ENCODE peak calls at places on chromosomes 4 and X, in seven cellular contexts. One of them, this sample, is unnamed.

GRCh38 chr4:168886361-168886760 is 123.7 kb downstream of the CBR4 start:
- DNase-seq in GM20000: no peak
- DNase-seq in pancreas: no peak
- DNase-seq in brain microvascular endothelial cell: peak
- DNase-seq in AG04449: no peak
- DNase-seq in HL-60: no peak
- DNase-seq in right atrium auricular region: no peak
- DNase-seq in this sample: no peak

GRCh38 chr4:103415801-103416200 is 217.7 kb upstream of the CENPE start:
- DNase-seq in GM20000: no peak
- DNase-seq in pancreas: no peak
- DNase-seq in brain microvascular endothelial cell: no peak
- DNase-seq in AG04449: no peak
- DNase-seq in HL-60: no peak
- DNase-seq in right atrium auricular region: no peak
- DNase-seq in this sample: no peak

GRCh38 chr4:3318561-3319021 is 25.8 kb downstream of the RGS12 start:
- DNase-seq in GM20000: no peak
- DNase-seq in pancreas: no peak
- DNase-seq in brain microvascular endothelial cell: no peak
- DNase-seq in AG04449: no peak
- DNase-seq in HL-60: no peak
- DNase-seq in right atrium auricular region: peak
- DNase-seq in this sample: no peak

GRCh38 chrX:132414404-132414803 is 74.4 kb downstream of the MBNL3 start:
- DNase-seq in GM20000: no peak
- DNase-seq in pancreas: no peak
- DNase-seq in brain microvascular endothelial cell: no peak
- DNase-seq in AG04449: no peak
- DNase-seq in HL-60: no peak
- DNase-seq in right atrium auricular region: no peak
- DNase-seq in this sample: no peak

GRCh38 chr4:106690487-106690886 is 321.9 kb upstream of the GIMD1 start:
- DNase-seq in GM20000: no peak
- DNase-seq in pancreas: no peak
- DNase-seq in brain microvascular endothelial cell: peak
- DNase-seq in AG04449: peak
- DNase-seq in HL-60: peak
- DNase-seq in right atrium auricular region: no peak
- DNase-seq in this sample: no peak

GRCh38 chr4:150305995-150306394 is 227.8 kb downstream of the DCLK2 start:
- DNase-seq in GM20000: no peak
- DNase-seq in pancreas: no peak
- DNase-seq in brain microvascular endothelial cell: peak
- DNase-seq in AG04449: no peak
- DNase-seq in HL-60: no peak
- DNase-seq in right atrium auricular region: no peak
- DNase-seq in this sample: no peak

GRCh38 chr4:2047031-2047660 is 12.0 kb upstream of the NAT8L start:
- DNase-seq in GM20000: no peak
- DNase-seq in pancreas: no peak
- DNase-seq in brain microvascular endothelial cell: no peak
- DNase-seq in AG04449: no peak
- DNase-seq in HL-60: no peak
- DNase-seq in right atrium auricular region: no peak
- DNase-seq in this sample: peak

GRCh38 chrX:74924449-74925209 is 623 bp downstream of the NEXMIF start:
- DNase-seq in GM20000: peak
- DNase-seq in pancreas: peak
- DNase-seq in brain microvascular endothelial cell: peak
- DNase-seq in AG04449: no peak
- DNase-seq in HL-60: peak
- DNase-seq in right atrium auricular region: no peak
- DNase-seq in this sample: peak

GRCh38 chr4:167774646-167775045 is 317.7 kb upstream of the ANXA10 start:
- DNase-seq in GM20000: no peak
- DNase-seq in pancreas: no peak
- DNase-seq in brain microvascular endothelial cell: no peak
- DNase-seq in AG04449: no peak
- DNase-seq in HL-60: no peak
- DNase-seq in right atrium auricular region: no peak
- DNase-seq in this sample: no peak

GRCh38 chr4:89868261-89868660 is 26.4 kb upstream of the MMRN1 start:
- DNase-seq in GM20000: no peak
- DNase-seq in pancreas: no peak
- DNase-seq in brain microvascular endothelial cell: no peak
- DNase-seq in AG04449: no peak
- DNase-seq in HL-60: no peak
- DNase-seq in right atrium auricular region: no peak
- DNase-seq in this sample: no peak

GRCh38 chrX:3990569-3990968 is 277.1 kb upstream of the PRKX start:
- DNase-seq in GM20000: no peak
- DNase-seq in pancreas: no peak
- DNase-seq in brain microvascular endothelial cell: no peak
- DNase-seq in AG04449: no peak
- DNase-seq in HL-60: no peak
- DNase-seq in right atrium auricular region: no peak
- DNase-seq in this sample: no peak

GRCh38 chrX:148049441-148049840 is 68.3 kb downstream of the FMR1NB start:
- DNase-seq in GM20000: peak
- DNase-seq in pancreas: no peak
- DNase-seq in brain microvascular endothelial cell: no peak
- DNase-seq in AG04449: no peak
- DNase-seq in HL-60: no peak
- DNase-seq in right atrium auricular region: no peak
- DNase-seq in this sample: peak

DNA sequence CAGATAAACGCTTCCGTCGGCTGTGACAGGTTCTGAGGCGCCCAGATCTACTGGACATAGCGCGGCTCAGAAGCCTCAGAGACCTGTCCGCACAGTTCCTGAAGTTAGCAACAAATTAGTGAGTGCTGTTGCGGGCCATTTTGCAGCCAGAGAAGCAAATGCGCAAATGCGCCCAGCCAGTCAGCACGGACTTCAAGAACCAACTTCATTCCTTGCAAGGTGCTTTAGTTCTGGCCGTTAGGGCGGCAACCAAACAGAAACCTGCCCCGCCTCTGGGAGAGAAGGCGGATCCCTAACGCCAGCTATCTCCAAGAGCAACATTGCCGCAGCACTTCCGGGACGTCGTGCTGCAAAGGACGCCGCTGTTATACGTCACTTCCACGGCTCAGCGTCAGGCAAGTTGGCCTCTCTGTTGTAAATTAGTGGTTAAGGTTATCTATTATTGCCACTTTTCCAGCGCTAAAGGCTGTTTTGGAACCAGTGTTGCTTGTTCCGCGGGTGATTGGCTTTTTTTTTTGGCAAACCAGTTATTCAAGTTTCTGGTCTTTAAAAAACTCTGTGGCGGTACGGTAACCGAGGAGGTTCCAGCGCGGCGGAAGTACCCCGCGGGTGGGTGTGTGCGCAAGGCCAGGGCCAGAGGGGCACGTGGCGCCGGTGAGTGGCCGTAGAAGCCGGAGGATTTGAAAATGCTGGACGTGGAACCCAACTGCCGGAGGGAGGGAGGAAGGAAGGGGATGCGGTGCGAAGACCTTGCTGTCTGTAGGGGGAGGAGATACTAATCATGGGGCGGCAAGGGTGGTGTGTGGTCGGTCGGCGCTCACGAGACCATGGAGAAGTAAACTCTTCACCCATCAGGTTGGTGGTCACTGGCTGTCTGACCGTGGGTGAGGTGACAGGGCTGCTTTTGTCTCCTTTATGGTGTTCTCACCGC is at the start of gene GAR1:
- DNase-seq in GM20000: peak
- DNase-seq in pancreas: peak
- DNase-seq in brain microvascular endothelial cell: peak
- DNase-seq in AG04449: peak
- DNase-seq in HL-60: peak
- DNase-seq in right atrium auricular region: peak
- DNase-seq in this sample: peak
- TF ChIP-seq CTCF in GM20000: no peak
- TF ChIP-seq CTCF in pancreas: no peak
- TF ChIP-seq CTCF in brain microvascular endothelial cell: no peak
- TF ChIP-seq CTCF in AG04449: no peak
- TF ChIP-seq CTCF in HL-60: no peak
- TF ChIP-seq CTCF in right atrium auricular region: no peak
- TF ChIP-seq CTCF in this sample: no peak

DNA sequence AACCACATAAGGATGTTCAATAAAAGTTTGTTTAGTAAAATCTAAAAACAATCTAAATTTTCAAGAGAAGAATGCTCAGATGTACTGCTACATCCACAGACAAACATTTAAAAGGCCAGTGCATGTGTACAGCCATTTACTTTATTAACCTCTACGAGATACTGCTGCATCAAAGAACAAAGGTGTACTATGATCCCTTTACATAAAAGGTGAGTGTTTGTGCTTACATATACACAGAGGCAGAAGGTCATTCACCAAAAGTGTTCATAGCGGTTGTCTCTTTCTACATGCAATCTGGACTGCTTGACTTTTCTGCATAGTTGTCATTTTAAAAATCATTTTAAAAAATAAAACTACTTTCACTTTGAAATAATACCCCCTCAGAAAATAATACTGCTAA is 81.7 kb downstream of the AFAP1 start:
- DNase-seq in GM20000: no peak
- DNase-seq in pancreas: no peak
- DNase-seq in brain microvascular endothelial cell: no peak
- DNase-seq in AG04449: no peak
- DNase-seq in HL-60: no peak
- DNase-seq in right atrium auricular region: no peak
- DNase-seq in this sample: no peak
- TF ChIP-seq CTCF in GM20000: no peak
- TF ChIP-seq CTCF in pancreas: no peak
- TF ChIP-seq CTCF in brain microvascular endothelial cell: no peak
- TF ChIP-seq CTCF in AG04449: no peak
- TF ChIP-seq CTCF in HL-60: no peak
- TF ChIP-seq CTCF in right atrium auricular region: no peak
- TF ChIP-seq CTCF in this sample: no peak

GRCh38 chrX:70979136-70979762 is 48.4 kb upstream of the SLC7A3 start:
- DNase-seq in GM20000: no peak
- DNase-seq in pancreas: no peak
- DNase-seq in brain microvascular endothelial cell: peak
- DNase-seq in AG04449: peak
- DNase-seq in HL-60: peak
- DNase-seq in right atrium auricular region: no peak
- DNase-seq in this sample: no peak
- TF ChIP-seq CTCF in GM20000: no peak
- TF ChIP-seq CTCF in pancreas: no peak
- TF ChIP-seq CTCF in brain microvascular endothelial cell: peak
- TF ChIP-seq CTCF in AG04449: peak
- TF ChIP-seq CTCF in HL-60: peak
- TF ChIP-seq CTCF in right atrium auricular region: no peak
- TF ChIP-seq CTCF in this sample: no peak

DNA sequence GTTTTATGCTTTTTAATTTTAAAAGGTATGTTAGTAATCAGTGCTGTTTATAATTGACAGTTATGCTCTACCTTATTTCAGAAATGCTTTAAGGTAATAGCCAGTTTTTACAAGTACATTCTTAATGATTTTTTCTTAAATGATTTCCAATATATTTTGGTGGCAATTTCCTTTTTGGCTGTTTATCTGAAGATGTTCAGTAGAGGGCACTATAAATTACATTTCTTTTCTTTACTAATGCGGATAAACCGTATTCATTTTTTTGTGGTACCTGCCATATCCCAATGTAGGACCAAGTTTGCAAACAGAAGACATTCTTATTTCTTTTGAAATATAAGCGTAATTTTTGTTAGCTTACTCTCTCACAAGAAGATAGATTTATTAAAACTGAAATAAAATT is 65.4 kb downstream of the CCKAR start:
- DNase-seq in GM20000: no peak
- DNase-seq in pancreas: no peak
- DNase-seq in brain microvascular endothelial cell: no peak
- DNase-seq in AG04449: no peak
- DNase-seq in HL-60: no peak
- DNase-seq in right atrium auricular region: no peak
- DNase-seq in this sample: no peak
- TF ChIP-seq CTCF in GM20000: no peak
- TF ChIP-seq CTCF in pancreas: no peak
- TF ChIP-seq CTCF in brain microvascular endothelial cell: no peak
- TF ChIP-seq CTCF in AG04449: no peak
- TF ChIP-seq CTCF in HL-60: no peak
- TF ChIP-seq CTCF in right atrium auricular region: no peak
- TF ChIP-seq CTCF in this sample: no peak

GRCh38 chr4:75953509-75953908 is 12.7 kb upstream of the NAAA start:
- DNase-seq in GM20000: no peak
- DNase-seq in pancreas: no peak
- DNase-seq in brain microvascular endothelial cell: no peak
- DNase-seq in AG04449: no peak
- DNase-seq in HL-60: no peak
- DNase-seq in right atrium auricular region: no peak
- DNase-seq in this sample: no peak

GRCh38 chr4:75948822-75949444 is 8.1 kb upstream of the NAAA start:
- DNase-seq in GM20000: peak
- DNase-seq in pancreas: no peak
- DNase-seq in brain microvascular endothelial cell: no peak
- DNase-seq in AG04449: no peak
- DNase-seq in HL-60: no peak
- DNase-seq in right atrium auricular region: no peak
- DNase-seq in this sample: peak

DNA sequence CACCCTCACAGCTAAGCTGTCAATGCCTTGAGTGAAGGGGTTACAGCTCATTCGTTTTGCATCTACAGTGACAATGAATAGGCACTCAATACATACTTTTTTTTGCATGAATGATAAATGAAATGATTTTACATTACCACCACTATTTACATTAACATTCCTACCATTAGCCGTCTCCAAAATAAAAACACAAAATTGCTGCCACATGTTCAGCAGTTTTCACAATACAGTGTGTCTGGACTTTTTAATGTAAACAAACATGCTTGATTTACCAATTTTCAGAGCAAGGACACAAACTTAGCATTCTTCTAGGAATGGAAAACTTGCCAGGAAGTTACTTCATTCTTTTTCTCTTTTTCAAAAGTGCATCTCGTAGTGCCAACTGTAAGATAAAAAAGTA is 9.6 kb upstream of the NAAA start:
- DNase-seq in GM20000: no peak
- DNase-seq in pancreas: no peak
- DNase-seq in brain microvascular endothelial cell: no peak
- DNase-seq in AG04449: no peak
- DNase-seq in HL-60: no peak
- DNase-seq in right atrium auricular region: no peak
- DNase-seq in this sample: no peak
- TF ChIP-seq CTCF in GM20000: no peak
- TF ChIP-seq CTCF in pancreas: no peak
- TF ChIP-seq CTCF in brain microvascular endothelial cell: no peak
- TF ChIP-seq CTCF in AG04449: no peak
- TF ChIP-seq CTCF in HL-60: no peak
- TF ChIP-seq CTCF in right atrium auricular region: no peak
- TF ChIP-seq CTCF in this sample: no peak

DNA sequence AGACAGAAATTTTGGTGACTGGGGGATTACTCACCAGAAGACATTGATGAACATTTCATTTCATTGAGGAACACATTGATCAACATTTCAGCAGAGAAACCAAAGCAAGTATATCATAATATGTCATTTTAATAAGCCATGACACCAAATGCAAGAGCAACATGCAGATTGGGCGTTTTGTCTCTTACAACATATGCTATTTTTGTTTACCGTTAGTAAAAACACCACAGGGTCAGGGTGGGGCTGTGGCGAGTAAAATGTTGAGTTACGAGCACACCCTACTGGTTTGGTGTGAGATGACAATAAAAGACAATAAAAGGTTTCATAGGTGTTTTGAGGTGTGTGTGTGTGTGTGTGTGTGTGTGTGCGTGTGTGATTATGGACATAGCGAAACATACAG is 294.5 kb downstream of the PDGFC start:
- DNase-seq in GM20000: peak
- DNase-seq in pancreas: no peak
- DNase-seq in brain microvascular endothelial cell: peak
- DNase-seq in AG04449: no peak
- DNase-seq in HL-60: peak
- DNase-seq in right atrium auricular region: no peak
- DNase-seq in this sample: peak
- TF ChIP-seq CTCF in GM20000: no peak
- TF ChIP-seq CTCF in pancreas: no peak
- TF ChIP-seq CTCF in brain microvascular endothelial cell: peak
- TF ChIP-seq CTCF in AG04449: peak
- TF ChIP-seq CTCF in HL-60: no peak
- TF ChIP-seq CTCF in right atrium auricular region: no peak
- TF ChIP-seq CTCF in this sample: no peak